ENCODE peak calls at places on chromosomes 16 and 17, in eight cellular contexts. G is activated B cell treated with CpG ODN at 0.5 μM for 24 hours, P is astrocyte of the spinal cord, D is Peyer's patch, E is fibroblast of the aortic adventitia, H is colonic mucosa, F is foreskin keratinocyte, X is A549. K is an unnamed sample.

GRCh38 chr17:74280093-74280513 is 6.1 kb downstream of the DNAI2 start:
- DNase-seq in G (no peak), P (no peak), D (peak), E (no peak), H (no peak), F (no peak), X (no peak), K (no peak)

GRCh38 chr17:72383053-72383847 is 262.4 kb downstream of the SOX9 start:
- DNase-seq in G (no peak), P (no peak), D (no peak), E (no peak), H (no peak), F (no peak), X (no peak), K (no peak)

GRCh38 chr16:66045626-66046025 is 320.9 kb upstream of the CDH5 start:
- DNase-seq in G (no peak), P (no peak), D (no peak), E (peak), H (no peak), F (no peak), X (no peak), K (no peak)

GRCh38 chr17:75808549-75808904 is 23.9 kb downstream of the UNK start:
- DNase-seq in G (no peak), P (no peak), D (no peak), E (peak), H (no peak), F (no peak), X (no peak), K (no peak)

GRCh38 chr17:72560303-72561247 is 439.8 kb downstream of the SOX9 start:
- DNase-seq in G (peak), P (peak), D (no peak), E (peak), H (peak), F (no peak), X (peak), K (peak)

GRCh38 chr16:85735225-85735722 is 15.6 kb downstream of the C16orf74 start:
- DNase-seq in G (peak), P (no peak), D (peak), E (no peak), H (no peak), F (no peak), X (no peak), K (no peak)

GRCh38 chr16:6020162-6020980 is 922.8 kb upstream of the EEF2KMT start:
- DNase-seq in G (no peak), P (no peak), D (no peak), E (no peak), H (no peak), F (no peak), X (no peak), K (no peak)

GRCh38 chr17:68057531-68057952 is 22.0 kb downstream of the KPNA2 start:
- DNase-seq in G (no peak), P (peak), D (peak), E (peak), H (peak), F (no peak), X (peak), K (peak)

GRCh38 chr16:65064131-65064530 is 57.7 kb downstream of the CDH11 start:
- DNase-seq in G (no peak), P (no peak), D (no peak), E (no peak), H (no peak), F (no peak), X (no peak), K (no peak)

GRCh38 chr16:83989300-83989699 is 21.3 kb downstream of the NECAB2 start:
- DNase-seq in G (no peak), P (no peak), D (no peak), E (no peak), H (no peak), F (no peak), X (no peak), K (no peak)

GRCh38 chr16:10598157-10598556 is 17.8 kb upstream of the EMP2 start:
- DNase-seq in G (no peak), P (no peak), D (no peak), E (no peak), H (peak), F (no peak), X (no peak), K (no peak)

GRCh38 chr16:56603589-56603988 is 4.8 kb upstream of the MT2A start:
- DNase-seq in G (no peak), P (no peak), D (no peak), E (peak), H (peak), F (peak), X (peak), K (peak)

GRCh38 chr17:27158390-27158789 is 135.5 kb upstream of the WSB1 start:
- DNase-seq in G (no peak), P (no peak), D (no peak), E (no peak), H (no peak), F (no peak), X (no peak), K (no peak)

GRCh38 chr16:51084074-51084928 is 66.8 kb downstream of the SALL1 start:
- DNase-seq in G (no peak), P (peak), D (no peak), E (peak), H (no peak), F (no peak), X (no peak), K (peak)

GRCh38 chr17:47239663-47240374 is 13.8 kb upstream of the ITGB3 start:
- DNase-seq in G (no peak), P (peak), D (peak), E (peak), H (peak), F (peak), X (peak), K (peak)

GRCh38 chr17:82297804-82298537 is 19.4 kb downstream of the CD7 start:
- DNase-seq in G (peak), P (peak), D (peak), E (peak), H (peak), F (peak), X (peak), K (peak)

GRCh38 chr16:3938843-3939624 is 58.5 kb upstream of the CREBBP start:
- DNase-seq in G (peak), P (peak), D (no peak), E (peak), H (peak), F (no peak), X (peak), K (peak)

GRCh38 chr17:67836205-67836987 is 11.1 kb downstream of the BPTF start:
- DNase-seq in G (no peak), P (peak), D (no peak), E (peak), H (no peak), F (peak), X (no peak), K (peak)

GRCh38 chr16:81755915-81756644 is 23.0 kb upstream of the PLCG2 start:
- DNase-seq in G (no peak), P (no peak), D (no peak), E (no peak), H (no peak), F (no peak), X (no peak), K (no peak)

GRCh38 chr16:73183678-73184092 is 135.8 kb upstream of the ZFHX3 start:
- DNase-seq in G (no peak), P (no peak), D (no peak), E (peak), H (no peak), F (no peak), X (no peak), K (no peak)

GRCh38 chr17:75712480-75712879 is 8.8 kb upstream of the ITGB4 start:
- DNase-seq in G (no peak), P (no peak), D (no peak), E (no peak), H (no peak), F (no peak), X (no peak), K (no peak)

GRCh38 chr17:4811471-4811870 is 4.5 kb downstream of the PLD2 start:
- DNase-seq in G (no peak), P (no peak), D (no peak), E (no peak), H (no peak), F (peak), X (no peak), K (no peak)

DNA sequence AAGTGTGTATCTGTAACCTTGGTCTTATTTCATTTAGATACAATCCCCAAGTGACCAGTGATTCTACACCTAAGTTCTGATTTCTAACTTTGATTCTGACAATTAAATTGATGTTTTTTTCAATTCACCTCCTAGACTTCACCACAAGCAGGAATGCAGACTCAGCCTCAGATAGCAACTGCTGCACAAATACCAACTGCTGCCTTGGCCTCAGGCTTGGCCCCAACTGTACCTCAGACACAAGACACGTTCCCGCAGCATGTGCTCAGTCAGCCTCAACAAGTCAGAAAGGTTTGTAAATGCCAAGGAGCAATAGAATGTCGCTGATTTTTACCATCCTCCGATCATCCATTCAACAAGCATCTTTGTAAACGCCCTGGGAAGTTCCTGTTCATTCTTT is 177.7 kb downstream of the MRTFB start:
- DNase-seq in G (no peak), P (no peak), D (no peak), E (no peak), H (no peak), F (no peak), X (no peak), K (no peak)
- TF ChIP-seq CTCF in G (no peak), P (no peak), D (no peak), E (no peak), H (no peak), F (no peak), X (no peak), K (no peak)

GRCh38 chr17:28896491-28896883 is 1.0 kb downstream of the FLOT2 start:
- DNase-seq in G (no peak), P (no peak), D (no peak), E (peak), H (no peak), F (no peak), X (no peak), K (no peak)

GRCh38 chr17:28895794-28896447 is 1.6 kb downstream of the FLOT2 start:
- DNase-seq in G (no peak), P (no peak), D (no peak), E (no peak), H (no peak), F (no peak), X (no peak), K (no peak)

GRCh38 chr17:28897769-28898259 is 281 bp upstream of the FLOT2 start:
- DNase-seq in G (no peak), P (no peak), D (peak), E (no peak), H (no peak), F (no peak), X (no peak), K (no peak)

GRCh38 chr17:28898261-28898955 is 875 bp upstream of the FLOT2 start:
- DNase-seq in G (no peak), P (no peak), D (no peak), E (no peak), H (no peak), F (no peak), X (no peak), K (no peak)

GRCh38 chr17:28896884-28897768 is at the start of gene FLOT2:
- DNase-seq in G (peak), P (peak), D (peak), E (peak), H (peak), F (peak), X (peak), K (peak)
- TF ChIP-seq CTCF in G (no peak), P (peak), D (peak), E (peak), H (no peak), F (peak), X (peak), K (peak)

DNA sequence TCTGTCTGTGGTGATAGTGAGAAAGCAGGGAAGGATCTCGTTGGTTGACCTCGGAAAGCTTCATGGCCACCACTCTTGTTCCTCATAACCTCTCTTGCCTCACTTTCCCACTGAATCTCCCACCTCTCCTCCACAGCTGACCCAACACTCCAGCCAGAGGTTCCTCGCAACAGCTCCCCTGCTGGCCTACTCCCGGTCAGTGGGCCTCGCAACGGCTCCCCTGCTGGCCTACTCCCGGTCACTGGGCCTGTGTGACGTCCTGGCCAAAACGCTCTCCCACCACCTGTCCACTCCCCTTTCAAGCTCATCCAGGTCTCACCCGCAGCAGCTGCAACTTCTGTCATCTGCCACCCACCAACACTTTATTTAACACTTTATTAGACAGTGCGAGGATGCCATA is 149.1 kb downstream of the VPS53 start:
- DNase-seq in G (no peak), P (no peak), D (no peak), E (no peak), H (no peak), F (no peak), X (peak), K (no peak)
- TF ChIP-seq CTCF in G (no peak), P (peak), D (no peak), E (no peak), H (no peak), F (no peak), X (peak), K (peak)

GRCh38 chr16:88478889-88479794 is 26.1 kb downstream of the ZFPM1 start:
- DNase-seq in G (no peak), P (no peak), D (no peak), E (no peak), H (no peak), F (no peak), X (no peak), K (no peak)
- TF ChIP-seq CTCF in G (no peak), P (no peak), D (no peak), E (no peak), H (no peak), F (no peak), X (no peak), K (no peak)

DNA sequence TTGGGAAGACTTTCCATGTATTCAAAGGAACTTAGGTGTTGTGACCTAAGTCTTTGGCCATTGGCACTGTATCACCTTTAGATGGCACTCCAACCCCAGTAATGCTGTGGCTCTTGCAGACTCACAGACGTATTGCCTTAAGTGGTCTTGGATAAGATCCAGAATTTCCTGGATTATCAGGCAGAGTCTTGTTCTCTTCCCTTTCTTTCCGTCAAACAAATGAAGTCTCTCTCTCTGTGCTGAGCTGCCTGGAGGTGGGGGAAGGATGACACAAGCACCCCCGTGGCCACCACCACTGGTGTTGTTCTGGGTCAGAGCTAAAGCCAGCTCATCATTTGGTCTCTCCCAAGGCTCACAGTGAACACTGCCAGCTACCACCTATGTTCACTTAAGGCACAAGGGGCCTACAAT is 789.9 kb upstream of the KIF2B start:
- DNase-seq in G (no peak), P (peak), D (no peak), E (no peak), H (peak), F (peak), X (peak), K (no peak)
- TF ChIP-seq CTCF in G (no peak), P (no peak), D (no peak), E (no peak), H (no peak), F (peak), X (peak), K (no peak)

GRCh38 chr16:75304521-75305363 is 53.3 kb upstream of the BCAR1 start:
- DNase-seq in G (no peak), P (peak), D (no peak), E (peak), H (peak), F (peak), X (peak), K (peak)
- TF ChIP-seq CTCF in G (no peak), P (no peak), D (peak), E (peak), H (no peak), F (peak), X (no peak), K (no peak)

GRCh38 chr16:71359431-71359830 is 908 bp downstream of the CALB2 start:
- DNase-seq in G (no peak), P (no peak), D (no peak), E (no peak), H (no peak), F (no peak), X (no peak), K (no peak)

GRCh38 chr16:71356051-71356740 is 2.3 kb upstream of the CALB2 start:
- DNase-seq in G (no peak), P (no peak), D (no peak), E (no peak), H (no peak), F (no peak), X (no peak), K (no peak)

GRCh38 chr16:71360378-71360777 is 1.9 kb downstream of the CALB2 start:
- DNase-seq in G (no peak), P (peak), D (no peak), E (peak), H (no peak), F (peak), X (peak), K (peak)

GRCh38 chr16:71358464-71359031 is at the start of gene CALB2:
- DNase-seq in G (peak), P (peak), D (peak), E (peak), H (peak), F (no peak), X (peak), K (peak)

DNA sequence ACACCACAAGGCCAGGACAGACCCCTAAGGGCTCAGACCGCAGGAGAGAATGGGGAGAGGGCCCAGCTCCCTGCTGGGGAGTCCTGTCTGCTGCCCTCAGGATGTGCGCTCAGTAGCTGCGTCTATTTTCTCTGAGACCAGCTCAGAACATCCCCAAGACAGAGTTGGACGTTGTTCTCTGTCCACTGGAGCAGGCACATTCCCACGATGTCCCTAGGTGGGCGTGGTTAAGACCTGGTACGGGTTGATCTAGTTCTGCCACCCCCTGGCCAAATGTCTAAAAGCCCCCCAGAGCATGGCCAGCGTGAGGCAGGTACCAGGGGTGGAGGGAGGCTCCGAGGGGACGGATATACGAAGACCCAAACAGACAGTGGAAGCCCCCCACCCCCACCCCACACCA is 842 bp upstream of the CALB2 start:
- DNase-seq in G (no peak), P (no peak), D (no peak), E (no peak), H (no peak), F (no peak), X (peak), K (no peak)
- TF ChIP-seq CTCF in G (no peak), P (no peak), D (no peak), E (no peak), H (no peak), F (no peak), X (no peak), K (no peak)